ENCODE peak calls at places on chromosomes 1 and 21, in six cellular contexts. E is effector memory CD4-positive, alpha-beta T cell; A is heart left ventricle; N is hepatocyte; L is CD8-positive, alpha-beta memory T cell; O is substantia nigra. W is an unnamed sample.

GRCh38 chr1:61561666-61562065 is 163.3 kb downstream of the TM2D1 start:
- DNase-seq in E (no peak), L (no peak), N (no peak), O (no peak), A (no peak), W (peak; percentile 12)

GRCh38 chr1:186806477-186806876 is 22.3 kb upstream of the PLA2G4A start:
- DNase-seq in O (no peak), E (no peak), A (peak; percentile 11), N (no peak), L (no peak), W (no peak)

GRCh38 chr1:5502310-5503194 is 489.7 kb downstream of the NPHP4 start:
- DNase-seq in L (no peak), A (no peak), E (no peak), O (no peak), N (no peak), W (no peak)

GRCh38 chr1:234221601-234222000 is 151.7 kb upstream of the COA6 start:
- DNase-seq in A (no peak), L (no peak), O (no peak), N (no peak), E (no peak), W (no peak)

GRCh38 chr1:197958438-197958837 is 41.3 kb downstream of the LHX9 start:
- DNase-seq in N (no peak), E (no peak), A (no peak), L (no peak), O (no peak), W (no peak)

GRCh38 chr21:44911384-44912157 is 9.1 kb downstream of the ITGB2 start:
- DNase-seq in L (peak; percentile 52), E (peak; percentile 46), N (no peak), A (peak; percentile 86), O (peak; percentile 75), W (no peak)

GRCh38 chr1:196897158-196897828 is 9.4 kb downstream of the CFHR4 start:
- DNase-seq in L (no peak), A (no peak), O (no peak), N (no peak), E (no peak), W (no peak)

GRCh38 chr1:229894535-229894934 is 172.5 kb upstream of the GALNT2 start:
- DNase-seq in N (no peak), A (no peak), L (no peak), E (no peak), O (no peak), W (no peak)

GRCh38 chr1:206864939-206865671 is at the start of gene IL20:
- DNase-seq in N (peak; percentile 73), A (peak; percentile 80), E (peak; percentile 62), L (peak; percentile 74), O (peak; percentile 25), W (peak; percentile 66)

GRCh38 chr1:99456536-99456935 is 189.4 kb upstream of the PALMD start:
- DNase-seq in A (no peak), O (no peak), E (no peak), L (no peak), N (no peak), W (no peak)

GRCh38 chr1:8003431-8004112 is 22.5 kb downstream of the ERRFI1 start:
- DNase-seq in N (no peak), L (no peak), A (no peak), O (no peak), E (no peak), W (no peak)

GRCh38 chr1:103220503-103221095 is 112.3 kb upstream of the COL11A1 start:
- DNase-seq in E (no peak), A (no peak), L (no peak), N (no peak), O (no peak), W (no peak)

GRCh38 chr1:31790140-31790539 is 25.7 kb downstream of the SPOCD1 start:
- DNase-seq in E (no peak), A (peak; percentile 2), O (no peak), L (no peak), N (no peak), W (no peak)

GRCh38 chr1:162062542-162063015 is 6.9 kb upstream of the NOS1AP start:
- DNase-seq in O (no peak), A (peak; percentile 58), L (no peak), N (peak; percentile 58), E (no peak), W (no peak)

GRCh38 chr1:101073836-101074235 is 48.3 kb upstream of the DPH5 start:
- DNase-seq in A (no peak), N (no peak), E (no peak), L (no peak), O (no peak), W (no peak)

GRCh38 chr1:52571783-52572182 is 18.9 kb upstream of the TUT4 start:
- DNase-seq in A (no peak), O (no peak), L (no peak), E (no peak), N (no peak), W (no peak)

GRCh38 chr1:66412689-66413088 is 121.3 kb upstream of the SGIP1 start:
- DNase-seq in O (no peak), E (no peak), A (no peak), N (no peak), L (no peak), W (no peak)

GRCh38 chr1:41902125-41902524 is 16.6 kb downstream of the HIVEP3 start:
- DNase-seq in E (no peak), N (no peak), L (no peak), A (peak; percentile 52), O (no peak), W (no peak)

GRCh38 chr1:2587860-2588571 is 1.4 kb downstream of the PRXL2B start:
- DNase-seq in A (peak; percentile 25), L (no peak), N (no peak), O (no peak), E (no peak), W (no peak)

GRCh38 chr1:178945763-178946266 is 74.9 kb upstream of the ANGPTL1 start:
- DNase-seq in L (no peak), A (no peak), E (no peak), N (no peak), O (no peak), W (no peak)

GRCh38 chr1:212514056-212514614 is 81.4 kb downstream of the NENF start:
- DNase-seq in A (peak; percentile 68), N (no peak), E (no peak), O (no peak), L (no peak), W (no peak)

GRCh38 chr1:147201276-147201675 is 23.9 kb downstream of the FMO5 start:
- DNase-seq in N (no peak), O (no peak), L (no peak), A (no peak), E (no peak), W (no peak)

GRCh38 chr1:1833916-1834325 is 55.7 kb upstream of the NADK start:
- DNase-seq in L (no peak), A (no peak), N (no peak), E (no peak), O (no peak), W (no peak)

DNA sequence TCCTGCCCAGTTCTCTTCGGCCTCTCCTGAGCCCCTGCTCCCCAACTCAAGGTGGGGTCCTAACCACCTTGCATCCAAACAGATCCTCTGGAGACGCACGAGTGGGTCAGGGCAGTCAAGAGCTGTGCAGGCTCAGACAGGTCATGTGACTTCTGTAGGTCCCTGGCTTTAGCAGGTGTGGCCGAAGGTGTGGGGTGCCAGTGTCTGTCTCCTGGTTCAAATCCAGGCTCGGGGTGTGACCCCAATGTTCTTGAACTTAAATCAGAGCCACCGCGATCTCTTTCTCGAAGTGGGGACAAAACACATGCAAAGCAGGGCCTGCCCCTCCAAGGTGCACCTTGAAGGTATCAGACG is 27.4 kb upstream of the ECE1 start:
- DNase-seq in E (no peak), L (no peak), O (no peak), A (no peak), N (no peak), W (no peak)
- H3K27ac ChIP-seq in E (no peak overlapping the region), L (no peak overlapping the region), O (peak overlapping the region; percentile 50), A (peak overlapping the region; percentile 91), N (peak overlapping the region; percentile 91), W (no peak overlapping the region)

GRCh38 chr1:221849897-221850296 is 108.0 kb upstream of the DUSP10 start:
- DNase-seq in O (no peak), L (no peak), N (no peak), A (no peak), E (no peak), W (no peak)

GRCh38 chr1:221847676-221848075 is 105.8 kb upstream of the DUSP10 start:
- DNase-seq in A (no peak), E (no peak), O (no peak), N (no peak), L (no peak), W (no peak)

GRCh38 chr1:221849110-221849509 is 107.2 kb upstream of the DUSP10 start:
- DNase-seq in A (no peak), O (no peak), L (no peak), N (no peak), E (no peak), W (no peak)

GRCh38 chr1:221841983-221842335 is 100.1 kb upstream of the DUSP10 start:
- DNase-seq in E (no peak), O (no peak), L (no peak), N (no peak), A (no peak), W (no peak)

DNA sequence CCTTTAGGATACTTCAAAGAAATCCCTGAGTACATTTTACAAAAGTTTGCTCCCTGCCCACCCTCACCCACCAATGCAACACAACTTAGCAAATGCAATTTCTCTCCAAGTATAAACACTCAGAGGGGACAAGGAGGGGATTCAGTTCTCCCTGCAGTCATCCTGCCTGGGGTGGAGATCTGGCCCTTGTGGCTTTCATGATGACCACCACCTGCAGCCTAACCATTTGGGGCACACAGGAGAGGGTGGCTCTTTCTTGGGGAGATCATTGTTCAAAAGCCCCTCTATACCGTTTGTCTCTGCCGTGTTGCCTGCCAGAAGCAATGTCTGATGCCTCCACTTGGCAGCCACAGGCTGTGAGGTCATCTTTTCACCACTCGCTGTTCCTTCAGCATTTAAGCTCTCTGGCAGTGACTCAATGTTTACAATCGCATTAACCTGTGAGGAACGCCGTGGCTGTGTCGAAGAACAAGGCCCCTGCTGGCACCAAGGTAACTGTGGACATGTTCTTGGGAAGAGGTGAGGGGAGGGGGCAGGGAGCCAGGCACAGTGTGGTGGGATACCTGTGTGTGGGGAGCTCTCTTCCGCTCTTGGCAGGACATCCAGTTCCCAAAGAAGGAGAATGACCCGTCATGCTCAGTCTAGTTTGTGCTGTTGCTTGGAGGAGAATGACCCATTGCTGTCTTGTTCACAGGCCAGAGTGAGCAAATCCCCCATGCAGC is 103.9 kb upstream of the DUSP10 start:
- DNase-seq in E (no peak), O (no peak), A (peak; percentile 30), L (no peak), N (peak; percentile 87), W (peak; percentile 87)
- H3K27ac ChIP-seq in E (no peak overlapping the region), O (peak overlapping the region; percentile 11), A (no peak overlapping the region), L (no peak overlapping the region), N (peak overlapping the region; percentile 87), W (peak overlapping the region; percentile 68)

GRCh38 chr1:210882414-210883221 is 251.3 kb downstream of the KCNH1 start:
- DNase-seq in O (no peak), N (no peak), L (no peak), A (no peak), E (no peak), W (peak; percentile 37)
- H3K27ac ChIP-seq in O (no peak overlapping the region), N (no peak overlapping the region), L (no peak overlapping the region), A (no peak overlapping the region), E (no peak overlapping the region), W (peak overlapping the region; percentile 70)

DNA sequence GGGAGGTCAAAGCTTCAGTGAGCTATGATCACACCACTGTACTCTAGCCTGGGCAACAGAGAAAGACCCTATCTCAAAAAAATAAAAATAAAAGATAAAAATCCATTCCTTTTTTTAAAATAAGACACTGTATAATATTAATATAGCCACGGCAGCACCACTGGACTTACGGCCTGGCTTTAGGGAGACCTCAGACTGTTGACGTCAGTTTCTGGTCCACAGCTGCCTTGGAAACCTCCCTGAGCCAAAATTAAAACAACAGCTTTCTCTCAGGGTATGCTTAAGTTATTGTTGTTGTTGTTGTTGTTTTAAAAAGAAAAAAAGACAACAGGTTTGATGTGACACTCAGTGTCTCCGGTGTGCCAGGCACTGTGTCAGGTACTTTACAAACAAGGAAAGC is 42.0 kb downstream of the CAPZB start:
- DNase-seq in E (no peak), L (no peak), A (no peak), O (no peak), N (no peak), W (no peak)
- H3K27ac ChIP-seq in E (no peak overlapping the region), L (no peak overlapping the region), A (peak overlapping the region; percentile 79), O (peak overlapping the region; percentile 42), N (no peak overlapping the region), W (no peak overlapping the region)